ENCODE peak calls at places on chromosome 9, in four cellular contexts. M is RWPE2; B is activated CD8-positive, alpha-beta T cell treated with anti-CD3 and anti-CD28 coated beads for 36 hours; G is B cell. I is an unnamed sample.

GRCh38 chr9:35756743-35757526 is 2.9 kb upstream of the MSMP start:
- DNase-seq in B (peak), M (no peak), G (peak), I (peak)

GRCh38 chr9:84590706-84591105 is 78.8 kb upstream of the NTRK2 start:
- DNase-seq in B (no peak), G (no peak), M (no peak), I (no peak)

GRCh38 chr9:34992376-34992951 is 2.9 kb downstream of the DNAJB5 start:
- DNase-seq in G (no peak), B (peak), M (peak), I (no peak)

GRCh38 chr9:123327697-123328100 is 28.3 kb upstream of the CRB2 start:
- DNase-seq in M (no peak), G (no peak), B (no peak), I (no peak)

GRCh38 chr9:20395671-20396070 is 226.6 kb downstream of the MLLT3 start:
- DNase-seq in B (no peak), M (no peak), G (no peak), I (no peak)

GRCh38 chr9:115913666-115914065 is 239.9 kb upstream of the PAPPA start:
- DNase-seq in G (no peak), B (no peak), M (no peak), I (no peak)

GRCh38 chr9:115999498-115999897 is 154.1 kb upstream of the PAPPA start:
- DNase-seq in M (no peak), G (no peak), B (no peak), I (no peak)

GRCh38 chr9:76562511-76562911 is 103.5 kb downstream of the GCNT1 start:
- DNase-seq in G (no peak), B (no peak), M (no peak), I (no peak)

GRCh38 chr9:17528859-17529258 is 50.0 kb upstream of the SH3GL2 start:
- DNase-seq in G (no peak), M (no peak), B (no peak), I (no peak)

GRCh38 chr9:124695280-124695890 is 75.7 kb downstream of the NR6A1 start:
- DNase-seq in B (no peak), M (peak), G (no peak), I (no peak)

GRCh38 chr9:114603183-114603582 is 7.9 kb upstream of the TMEM268 start:
- DNase-seq in M (no peak), G (no peak), B (no peak), I (no peak)

GRCh38 chr9:114930063-114930812 is at the start of gene TNFSF8:
- DNase-seq in G (peak), M (no peak), B (peak), I (peak)

GRCh38 chr9:73565833-73566465 is 414.3 kb downstream of the ANXA1 start:
- DNase-seq in G (no peak), B (peak), M (no peak), I (no peak)

GRCh38 chr9:114007991-114008666 is 70.0 kb downstream of the AMBP start:
- DNase-seq in M (peak), B (no peak), G (no peak), I (no peak)

GRCh38 chr9:84756156-84756555 is 86.6 kb downstream of the NTRK2 start:
- DNase-seq in B (no peak), G (no peak), M (no peak), I (no peak)

GRCh38 chr9:117644133-117644532 is 60.1 kb upstream of the TLR4 start:
- DNase-seq in M (no peak), B (no peak), G (no peak), I (no peak)

GRCh38 chr9:97564291-97565175 is 63.1 kb downstream of the TMOD1 start:
- DNase-seq in B (no peak), G (no peak), M (no peak), I (no peak)

GRCh38 chr9:31733166-31733565 is 651.3 kb upstream of the ACO1 start:
- DNase-seq in B (no peak), G (no peak), M (no peak), I (no peak)

GRCh38 chr9:95570150-95570549 is 53.4 kb upstream of the PTCH1 start:
- DNase-seq in B (no peak), G (no peak), M (no peak), I (no peak)

GRCh38 chr9:99034149-99034548 is 70.8 kb upstream of the TGFBR1 start:
- DNase-seq in B (no peak), M (no peak), G (no peak), I (no peak)

GRCh38 chr9:106864533-106865143 is 1.7 kb downstream of the ZNF462 start:
- DNase-seq in B (no peak), M (no peak), G (no peak), I (no peak)

GRCh38 chr9:128101690-128102089 is 25.8 kb downstream of the PTGES2 start:
- DNase-seq in M (no peak), B (no peak), G (no peak), I (no peak)

GRCh38 chr9:101485873-101486692 is 47.6 kb upstream of the RNF20 start:
- DNase-seq in M (no peak), G (no peak), B (no peak), I (no peak)

GRCh38 chr9:120901704-120902103 is 24.7 kb upstream of the PHF19 start:
- DNase-seq in B (peak), G (no peak), M (no peak), I (no peak)

GRCh38 chr9:138045541-138046490 is 168.2 kb downstream of the CACNA1B start:
- DNase-seq in B (no peak), G (no peak), M (peak), I (no peak)

GRCh38 chr9:37036237-37037136 is 2.4 kb upstream of the PAX5 start:
- DNase-seq in G (peak), M (no peak), B (peak), I (no peak)

GRCh38 chr9:126860757-126861466 is 473 bp downstream of the ZBTB34 start:
- DNase-seq in M (no peak), B (peak), G (no peak), I (no peak)

GRCh38 chr9:137551656-137552534 is at the start of gene MRPL41:
- DNase-seq in M (peak), G (peak), B (peak), I (peak)

GRCh38 chr9:116313638-116314037 is 160.0 kb downstream of the PAPPA start:
- DNase-seq in B (no peak), M (no peak), G (no peak), I (no peak)

GRCh38 chr9:124773473-124774130 is 2.5 kb upstream of the NR6A1 start:
- DNase-seq in M (no peak), B (no peak), G (no peak), I (no peak)

GRCh38 chr9:98173181-98173580 is 19.3 kb downstream of the CORO2A start:
- DNase-seq in B (no peak), G (no peak), M (no peak), I (no peak)

GRCh38 chr9:72305102-72305546 is 59.9 kb downstream of the ZFAND5 start:
- DNase-seq in M (no peak), B (no peak), G (peak), I (no peak)

GRCh38 chr9:97386733-97387503 is 25.0 kb upstream of the TDRD7 start:
- DNase-seq in G (peak), M (no peak), B (peak), I (peak)

GRCh38 chr9:129484325-129485000 is 136.4 kb downstream of the C9orf50 start:
- DNase-seq in M (no peak), G (no peak), B (no peak), I (no peak)

GRCh38 chr9:128372188-128372641 is 1.0 kb downstream of the URM1 start:
- DNase-seq in M (no peak), G (no peak), B (no peak), I (no peak)

GRCh38 chr9:77827104-77827784 is 179.1 kb upstream of the GNA14 start:
- DNase-seq in M (no peak), B (no peak), G (no peak), I (no peak)

GRCh38 chr9:78590068-78590467 is 293.1 kb downstream of the PSAT1 start:
- DNase-seq in G (no peak), B (no peak), M (no peak), I (no peak)

GRCh38 chr9:962023-962422 is 14.4 kb upstream of the DMRT3 start:
- DNase-seq in B (no peak), M (no peak), G (no peak), I (no peak)

GRCh38 chr9:101481296-101481695 is 45.7 kb upstream of the ALDOB start:
- DNase-seq in B (no peak), G (no peak), M (no peak), I (no peak)

GRCh38 chr9:10858817-10859216 is 246.0 kb upstream of the PTPRD start:
- DNase-seq in M (no peak), B (no peak), G (no peak), I (no peak)

GRCh38 chr9:10855847-10856246 is 243.0 kb upstream of the PTPRD start:
- DNase-seq in B (no peak), G (no peak), M (no peak), I (no peak)
- TF ChIP-seq CTCF in B (no peak), G (no peak), M (peak), I (no peak)

DNA sequence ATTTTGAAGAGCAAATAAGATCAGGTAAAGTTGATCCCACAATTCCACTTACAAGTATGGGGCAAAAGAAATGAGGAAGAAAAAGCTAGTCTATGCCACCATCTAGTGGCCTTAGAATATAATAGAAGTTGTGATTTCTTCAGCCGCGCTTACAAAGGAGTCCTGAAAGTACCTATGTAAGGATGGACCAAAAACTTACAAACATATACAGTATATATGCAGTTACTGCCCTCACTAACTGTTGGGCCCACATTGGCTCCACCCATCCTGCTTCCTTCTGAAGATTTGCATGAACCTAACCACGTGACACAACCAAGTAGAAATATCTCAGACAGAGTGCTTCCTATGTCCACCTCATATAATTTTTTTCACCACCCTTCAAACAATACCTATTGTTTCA is 11.7 kb upstream of the OR13D1 start:
- DNase-seq in M (no peak), G (no peak), B (peak), I (no peak)
- TF ChIP-seq CTCF in M (peak), G (peak), B (peak), I (no peak)

GRCh38 chr9:23496827-23497226 is 329.2 kb downstream of the ELAVL2 start:
- DNase-seq in B (no peak), G (no peak), M (no peak), I (no peak)

GRCh38 chr9:23493219-23493618 is 332.8 kb downstream of the ELAVL2 start:
- DNase-seq in B (no peak), M (no peak), G (no peak), I (no peak)

DNA sequence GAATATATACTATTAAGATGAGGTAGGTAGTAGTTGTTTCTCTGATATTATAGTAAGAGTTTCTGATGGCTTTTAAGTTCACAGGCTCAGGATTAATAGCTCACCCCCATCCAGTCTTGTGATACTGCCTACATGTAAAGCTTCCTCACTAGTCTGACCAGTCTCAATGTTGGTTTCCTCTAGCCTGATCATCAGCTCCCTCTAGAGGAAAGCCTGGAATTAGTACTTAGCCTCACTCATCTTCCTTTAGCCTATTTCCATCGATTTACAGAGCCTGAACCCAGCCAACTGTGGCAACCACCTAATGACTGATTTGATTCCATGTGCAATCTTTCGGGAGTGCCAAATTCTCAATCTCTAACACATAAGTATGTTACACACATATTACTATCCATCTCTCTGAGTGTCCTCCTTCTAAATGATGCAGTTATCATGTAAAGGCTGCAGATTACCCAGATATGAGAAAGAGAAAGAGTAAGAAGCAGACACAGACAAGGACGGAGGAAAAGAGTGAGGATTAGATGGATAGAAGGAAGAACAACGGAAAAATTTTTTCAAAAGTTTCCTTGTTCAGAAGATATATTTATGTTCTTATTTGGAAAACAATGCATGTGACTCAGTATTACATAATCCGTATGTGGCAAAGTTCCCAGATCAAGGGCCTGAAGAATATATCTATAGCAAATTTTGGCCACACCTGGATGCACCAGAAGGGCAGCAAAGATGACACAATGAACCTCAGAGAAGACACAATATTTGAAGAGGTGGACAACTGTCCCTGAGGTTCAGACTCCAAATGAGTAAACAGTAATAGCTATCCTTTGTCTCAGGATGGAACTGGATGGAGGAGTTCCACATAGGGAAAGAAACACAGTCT is 333.7 kb downstream of the ELAVL2 start:
- DNase-seq in G (no peak), M (no peak), B (no peak), I (no peak)
- TF ChIP-seq CTCF in G (no peak), M (peak), B (no peak), I (no peak)

GRCh38 chr9:92728831-92729734 is 35.5 kb downstream of the BICD2 start:
- DNase-seq in B (no peak), M (no peak), G (peak), I (peak)
- TF ChIP-seq CTCF in B (no peak), M (no peak), G (peak), I (no peak)

GRCh38 chr9:19229725-19230355 is 653 bp upstream of the DENND4C start:
- DNase-seq in G (no peak), B (peak), M (peak), I (peak)
- TF ChIP-seq CTCF in G (no peak), B (peak), M (no peak), I (no peak)

DNA sequence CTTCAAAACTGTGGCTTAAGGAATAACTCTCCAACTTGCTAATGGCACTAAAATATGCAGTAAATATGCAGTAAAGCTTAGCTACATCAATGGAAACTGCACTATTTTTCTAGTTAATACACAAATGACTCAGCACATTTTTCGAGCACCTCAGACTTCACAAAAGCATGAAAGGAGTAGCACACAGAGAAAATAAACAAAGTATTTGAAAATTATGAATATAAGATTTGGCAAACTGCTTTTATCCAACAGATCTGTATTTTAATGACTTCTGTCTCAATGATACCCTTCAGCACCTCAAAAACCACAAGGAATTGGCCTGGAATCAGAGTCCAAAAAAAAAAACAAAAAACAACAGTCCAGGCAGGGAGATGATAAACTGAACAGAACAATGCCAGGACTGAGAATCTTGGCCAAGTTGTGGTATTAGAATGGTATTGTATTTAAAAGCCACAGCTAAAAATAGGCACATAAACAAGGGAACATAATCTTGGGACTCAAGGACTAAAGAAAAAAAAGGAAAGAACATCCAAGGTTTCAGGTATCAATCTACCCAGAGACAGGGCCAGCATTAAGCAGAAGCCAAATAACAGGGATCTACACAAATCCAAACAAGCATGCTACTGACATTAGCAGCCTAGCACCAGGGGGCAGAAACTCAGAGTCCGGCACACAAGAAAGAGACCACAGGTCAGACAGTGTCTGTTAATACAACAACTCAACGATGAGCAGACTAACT is 21.4 kb downstream of the TMEM245 start:
- DNase-seq in B (no peak), M (no peak), G (no peak), I (no peak)
- TF ChIP-seq CTCF in B (no peak), M (no peak), G (no peak), I (no peak)

DNA sequence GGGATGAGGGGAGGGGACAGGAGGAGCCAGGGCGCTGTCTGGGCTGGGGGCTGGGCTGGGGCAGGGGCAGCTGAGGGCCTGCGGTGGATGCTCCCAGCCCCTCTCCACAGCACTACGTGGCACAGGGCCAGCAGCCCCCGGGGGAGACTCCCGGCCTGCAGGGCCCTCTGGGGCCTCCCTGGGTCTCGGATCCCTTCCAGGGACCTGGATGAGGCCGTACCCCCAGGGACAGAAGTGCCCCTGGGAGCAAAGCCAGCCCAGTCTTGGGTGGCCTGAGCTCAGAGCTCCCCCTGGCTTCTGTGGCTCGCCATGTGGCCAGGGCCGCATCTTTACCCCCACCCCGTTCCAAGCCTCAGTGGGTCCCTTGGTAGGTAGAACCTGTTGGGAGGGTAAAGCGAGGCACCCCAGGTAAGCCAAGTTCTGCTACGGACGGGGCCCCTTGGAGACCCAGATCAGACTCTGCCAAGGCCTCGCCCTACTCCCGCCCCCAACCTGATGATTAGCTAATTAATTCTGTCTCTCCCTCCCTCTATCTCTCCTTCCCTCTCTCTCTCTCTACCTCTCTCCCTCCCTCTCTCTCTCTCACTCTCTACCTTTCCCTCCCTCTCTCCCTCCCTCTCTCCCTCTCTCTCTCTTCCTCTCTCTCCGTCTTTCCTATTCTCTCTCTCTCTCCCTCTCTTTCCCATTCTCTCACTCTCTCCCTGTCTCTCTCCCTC is 24.3 kb downstream of the KCNT1 start:
- DNase-seq in B (no peak), M (no peak), G (no peak), I (no peak)
- TF ChIP-seq CTCF in B (no peak), M (no peak), G (no peak), I (no peak)

GRCh38 chr9:132768932-132769894 is 98.9 kb downstream of the GTF3C4 start:
- DNase-seq in B (peak), M (no peak), G (peak), I (peak)
- TF ChIP-seq CTCF in B (peak), M (peak), G (peak), I (peak)

GRCh38 chr9:21470126-21470525 is 12.0 kb downstream of the IFNE start:
- DNase-seq in B (no peak), G (no peak), M (no peak), I (no peak)

GRCh38 chr9:21479152-21479702 is 2.9 kb downstream of the IFNE start:
- DNase-seq in G (no peak), M (no peak), B (no peak), I (no peak)

GRCh38 chr9:21477466-21477865 is 4.6 kb downstream of the IFNE start:
- DNase-seq in M (no peak), B (no peak), G (no peak), I (no peak)

GRCh38 chr9:21473236-21473635 is 8.9 kb downstream of the IFNE start:
- DNase-seq in G (no peak), M (no peak), B (no peak), I (no peak)
- TF ChIP-seq CTCF in G (no peak), M (peak), B (no peak), I (no peak)

DNA sequence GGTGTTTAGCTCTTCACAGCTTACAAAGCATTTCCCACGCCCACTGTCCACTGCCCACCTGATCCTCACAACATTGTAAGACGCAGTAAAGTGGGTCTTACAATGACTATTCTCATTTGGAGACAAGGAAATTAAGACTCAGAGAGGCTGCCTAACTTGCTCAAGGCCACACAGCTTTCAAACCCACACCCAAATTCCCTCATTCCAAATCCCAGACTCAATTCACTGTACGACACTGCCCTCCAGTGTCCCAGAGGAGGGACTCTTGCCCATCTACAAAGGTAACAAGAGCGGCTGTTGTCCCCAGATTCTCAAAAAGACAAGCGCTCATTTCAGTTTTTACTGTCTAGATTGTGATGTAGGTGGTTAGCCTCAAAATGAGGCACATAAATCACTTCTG is 184.6 kb downstream of the ACTL7B start:
- DNase-seq in G (no peak), B (no peak), M (no peak), I (no peak)
- TF ChIP-seq CTCF in G (no peak), B (no peak), M (peak), I (no peak)